ENCODE peak calls at places on chromosomes 2 and 18, in five cellular contexts. M is A549; Q is osteoblast; D is SJSA1; P is effector memory CD4-positive, alpha-beta T cell. E is an unnamed sample.
A peak's percentile ranks its signal among the peaks of the same experiment; 100 is the strongest.

GRCh38 chr2:167331636-167332232 is 443.5 kb downstream of the XIRP2 start:
- DNase-seq in D (no peak), M (peak; percentile 11), P (no peak), Q (no peak), E (no peak)

GRCh38 chr2:217849154-217849553 is 153.6 kb downstream of the TNS1 start:
- DNase-seq in M (no peak), Q (peak; percentile 89), D (no peak), P (no peak), E (no peak)

GRCh38 chr2:19673213-19673791 is 228.5 kb downstream of the TTC32 start:
- DNase-seq in P (no peak), D (peak; percentile 12), Q (no peak), M (peak; percentile 51), E (no peak)

GRCh38 chr18:61896767-61897166 is 4.0 kb upstream of the RNF152 start:
- DNase-seq in D (peak; percentile 28), M (no peak), P (no peak), Q (peak; percentile 92), E (no peak)

GRCh38 chr2:2191110-2191707 is 139.9 kb downstream of the MYT1L start:
- DNase-seq in Q (no peak), D (no peak), P (no peak), M (no peak), E (no peak)

GRCh38 chr2:97979894-97980293 is 15.9 kb downstream of the TMEM131 start:
- DNase-seq in M (no peak), Q (no peak), P (no peak), D (no peak), E (no peak)

GRCh38 chr2:176126929-176127768 is 2.4 kb upstream of the HOXD8 start:
- DNase-seq in M (peak; percentile 52), P (peak; percentile 60), Q (peak; percentile 94), D (peak; percentile 52), E (no peak)

GRCh38 chr2:217950401-217950871 is 52.4 kb downstream of the TNS1 start:
- DNase-seq in P (no peak), D (no peak), M (no peak), Q (no peak), E (no peak)

GRCh38 chr2:240387669-240388358 is 47.6 kb upstream of the GPC1 start:
- DNase-seq in D (peak; percentile 96), Q (peak; percentile 99), M (peak; percentile 96), P (no peak), E (no peak)

GRCh38 chr2:202494300-202494699 is 118.2 kb downstream of the BMPR2 start:
- DNase-seq in M (peak; percentile 54), Q (peak; percentile 92), P (no peak), D (peak; percentile 84), E (no peak)

GRCh38 chr2:95296036-95296435 is 1.1 kb upstream of the KCNIP3 start:
- DNase-seq in P (no peak), M (no peak), D (no peak), Q (no peak), E (no peak)

GRCh38 chr2:10169053-10169578 is 46.6 kb downstream of the RRM2 start:
- DNase-seq in D (no peak), P (no peak), M (no peak), Q (peak; percentile 25), E (no peak)

GRCh38 chr2:20012032-20012281 is 511 bp downstream of the MATN3 start:
- DNase-seq in Q (no peak), P (no peak), D (no peak), M (no peak), E (no peak)

GRCh38 chr2:134453476-134453875 is 199.6 kb downstream of the MGAT5 start:
- DNase-seq in Q (no peak), D (no peak), M (no peak), P (no peak), E (no peak)

GRCh38 chr2:217864960-217865359 is 137.8 kb downstream of the TNS1 start:
- DNase-seq in P (no peak), M (no peak), Q (peak; percentile 57), D (no peak), E (no peak)

GRCh38 chr2:33518929-33519328 is 42.5 kb downstream of the RASGRP3 start:
- DNase-seq in M (peak; percentile 65), P (no peak), Q (no peak), D (no peak), E (no peak)

GRCh38 chr2:165238295-165238694 is 919 bp upstream of the SCN2A start:
- DNase-seq in Q (no peak), D (no peak), P (no peak), M (no peak), E (no peak)

GRCh38 chr2:214265991-214266489 is 144.8 kb upstream of the VWC2L start:
- DNase-seq in P (no peak), D (no peak), M (no peak), Q (no peak), E (no peak)

GRCh38 chr18:44655435-44655834 is 25.3 kb upstream of the SETBP1 start:
- DNase-seq in P (no peak), D (peak; percentile 10), M (no peak), Q (peak; percentile 41), E (no peak)

GRCh38 chr2:156896294-156896693 is 361.2 kb upstream of the GALNT5 start:
- DNase-seq in D (peak; percentile 8), P (no peak), Q (no peak), M (no peak), E (no peak)

GRCh38 chr2:25397777-25398176 is 56.1 kb upstream of the DNMT3A start:
- DNase-seq in D (no peak), M (no peak), P (no peak), Q (no peak), E (no peak)

GRCh38 chr18:57705861-57706590 is 84.4 kb upstream of the NARS1 start:
- DNase-seq in Q (no peak), P (no peak), M (no peak), D (no peak), E (no peak)

GRCh38 chr2:197274937-197275336 is 35.6 kb downstream of the ANKRD44 start:
- DNase-seq in Q (no peak), M (no peak), D (no peak), P (no peak), E (no peak)

GRCh38 chr18:37254256-37254880 is 311.2 kb downstream of the CELF4 start:
- DNase-seq in P (no peak), D (no peak), M (no peak), Q (peak; percentile 68), E (no peak)

GRCh38 chr2:157989227-157989626 is 112.4 kb upstream of the UPP2 start:
- DNase-seq in Q (no peak), D (no peak), M (no peak), P (no peak), E (no peak)

GRCh38 chr2:112129060-112129459 is 9.1 kb upstream of the FBLN7 start:
- DNase-seq in P (no peak), Q (no peak), M (no peak), D (no peak), E (no peak)

DNA sequence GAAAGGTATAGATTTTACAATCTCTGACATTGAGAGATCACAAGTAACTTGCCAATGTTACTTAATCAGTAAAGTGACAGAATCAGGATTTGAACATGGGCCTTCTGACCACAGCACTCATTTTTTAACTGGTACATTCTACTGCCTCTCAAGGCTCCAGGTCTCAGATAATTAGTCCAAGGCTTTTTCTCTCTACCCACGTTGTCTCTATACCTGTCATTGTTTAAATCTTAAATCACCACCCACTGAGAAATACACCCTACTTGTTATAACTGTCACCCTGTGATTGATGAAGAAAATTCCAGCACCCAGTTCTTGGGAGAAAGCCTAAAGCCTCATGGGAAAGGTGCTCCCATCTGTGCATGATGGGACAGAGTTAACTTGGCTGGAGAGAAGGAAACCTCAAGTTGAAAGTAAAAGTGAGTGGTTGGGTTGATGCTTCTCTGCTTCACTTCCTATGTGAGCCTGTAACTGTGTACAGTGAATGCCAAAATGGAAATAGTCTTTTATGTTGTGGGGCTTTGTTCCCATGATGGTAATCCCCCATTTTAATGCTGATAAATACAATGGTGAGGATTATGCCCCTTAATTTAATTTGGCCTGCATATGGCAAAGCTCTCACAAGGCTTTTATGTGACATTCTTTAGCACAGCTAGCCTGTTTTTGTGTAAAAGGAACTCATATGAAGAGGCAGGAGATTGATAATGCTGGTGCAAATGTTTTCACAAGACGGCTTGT is 190.1 kb upstream of the SP5 start:
- DNase-seq in D (no peak), P (no peak), M (no peak), Q (no peak), E (no peak)
- H3K27ac ChIP-seq in D (peak overlapping the region; percentile 84), P (no peak overlapping the region), M (no peak overlapping the region), Q (no peak overlapping the region), E (peak overlapping the region; percentile 62)

DNA sequence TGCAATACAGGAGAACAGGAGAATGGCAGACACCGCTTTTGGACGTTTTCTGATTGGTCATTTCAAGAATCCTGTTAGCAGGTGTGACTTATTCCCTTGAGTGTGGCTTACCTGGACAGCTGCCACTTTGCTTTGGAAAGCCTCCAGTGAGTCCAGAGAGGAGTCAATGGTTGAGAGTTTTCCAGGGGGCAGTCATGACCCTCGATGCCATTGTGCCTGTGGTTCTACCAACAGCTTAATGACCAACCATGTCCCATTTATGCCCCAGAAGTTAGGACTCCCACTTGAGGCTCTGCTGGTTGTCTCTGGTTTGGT is 12.4 kb downstream of the IGFBP2 start:
- DNase-seq in P (no peak), M (no peak), D (no peak), Q (no peak), E (no peak)
- H3K27ac ChIP-seq in P (no peak overlapping the region), M (no peak overlapping the region), D (no peak overlapping the region), Q (no peak overlapping the region), E (peak overlapping the region; percentile 91)

GRCh38 chr2:39381653-39382052 is 55.4 kb downstream of the MAP4K3 start:
- DNase-seq in M (no peak), Q (no peak), D (no peak), P (no peak), E (no peak)
- H3K27ac ChIP-seq in M (peak overlapping the region; percentile 2), Q (peak overlapping the region; percentile 61), D (no peak overlapping the region), P (no peak overlapping the region), E (no peak overlapping the region)

DNA sequence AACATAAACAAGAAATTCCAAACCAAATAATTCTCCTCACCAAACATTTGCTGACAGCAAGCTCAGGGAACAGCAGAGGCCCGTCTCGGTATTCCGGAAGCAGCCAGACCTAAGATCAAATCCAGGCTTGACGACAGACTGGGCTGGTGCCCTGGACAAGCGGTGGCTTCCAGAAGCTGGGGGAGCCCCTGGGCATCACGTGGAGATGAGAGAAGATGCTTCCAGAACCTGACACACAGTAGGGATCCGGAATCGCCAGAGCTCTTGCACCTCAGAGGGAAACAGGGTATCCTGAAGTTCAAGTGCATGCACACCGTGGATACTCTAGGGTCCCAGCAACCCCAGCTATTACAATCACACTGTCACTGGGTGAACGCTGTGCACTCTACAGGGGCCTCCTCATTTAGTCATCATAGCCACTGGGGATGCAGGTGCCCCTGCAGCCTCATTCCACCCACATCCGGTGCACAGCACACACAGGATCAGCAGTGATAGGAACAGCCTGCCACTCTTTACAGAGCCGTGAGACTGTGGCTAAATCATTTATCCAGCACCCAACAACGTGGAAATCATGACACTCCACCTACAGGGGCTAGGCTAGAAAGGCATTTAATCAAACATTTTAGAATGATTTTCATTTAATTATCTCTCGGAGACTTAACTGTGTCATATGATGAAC is 102.6 kb downstream of the HDAC4 start:
- DNase-seq in D (no peak), M (no peak), Q (peak; percentile 19), P (peak; percentile 58), E (no peak)
- H3K27ac ChIP-seq in D (no peak overlapping the region), M (no peak overlapping the region), Q (no peak overlapping the region), P (peak overlapping the region; percentile 67), E (no peak overlapping the region)

GRCh38 chr2:191013617-191013875 is 425 bp downstream of the STAT1 start:
- DNase-seq in P (no peak), D (no peak), M (no peak), Q (no peak), E (no peak)
- H3K27ac ChIP-seq in P (peak overlapping the region; percentile 91), D (peak overlapping the region; percentile 70), M (peak overlapping the region; percentile 85), Q (peak overlapping the region; percentile 93), E (peak overlapping the region; percentile 91)

GRCh38 chr2:150531626-150532419 is 44.4 kb upstream of the RND3 start:
- DNase-seq in P (no peak), D (no peak), Q (no peak), M (no peak), E (no peak)
- H3K27ac ChIP-seq in P (no peak overlapping the region), D (no peak overlapping the region), Q (peak overlapping the region; percentile 78), M (no peak overlapping the region), E (no peak overlapping the region)

GRCh38 chr2:135510577-135510976 is 20.4 kb downstream of the ZRANB3 start:
- DNase-seq in Q (no peak), M (no peak), D (no peak), P (no peak), E (no peak)
- H3K27ac ChIP-seq in Q (no peak overlapping the region), M (no peak overlapping the region), D (no peak overlapping the region), P (no peak overlapping the region), E (no peak overlapping the region)

E was measured in ascending aorta.